ENCODE peak calls at places on chromosomes 5 and 9, in nine cellular contexts. J is activated T-cell treated with anti-CD3 and anti-CD28 coated beads, Interleukin-2, amount 50 U/mL, for 1 hour; P is renal cortical epithelial cell; F is left cardiac atrium; H is kidney; Z is ELR; V is lower leg skin; C is RKO; A is GM13976. B is an unnamed sample.

GRCh38 chr9:27398982-27399653 is 102.2 kb upstream of the EQTN start:
- DNase-seq in V (no peak), F (no peak), Z (no peak), J (no peak), C (no peak), P (no peak), A (no peak), H (no peak), B (no peak)

GRCh38 chr5:148455055-148455675 is 71.4 kb downstream of the FBXO38 start:
- DNase-seq in Z (peak), H (no peak), F (no peak), A (no peak), P (peak), V (no peak), C (peak), J (no peak), B (no peak)

GRCh38 chr5:119191944-119192343 is 121.1 kb downstream of the DMXL1 start:
- DNase-seq in F (no peak), H (no peak), Z (no peak), P (no peak), V (no peak), A (no peak), J (no peak), C (no peak), B (no peak)

GRCh38 chr5:8650197-8650596 is 781.2 kb downstream of the MTRR start:
- DNase-seq in J (no peak), C (no peak), H (no peak), V (no peak), Z (peak), P (peak), F (no peak), A (no peak), B (no peak)

GRCh38 chr9:89608646-89609335 is 4.0 kb downstream of the GADD45G start:
- DNase-seq in P (no peak), C (no peak), Z (no peak), A (no peak), F (no peak), J (no peak), V (no peak), H (no peak), B (no peak)

GRCh38 chr5:107248065-107248695 is 422.6 kb downstream of the EFNA5 start:
- DNase-seq in P (peak), F (peak), Z (peak), A (peak), V (peak), C (peak), H (no peak), J (no peak), B (peak)

GRCh38 chr5:133205649-133206048 is 153.8 kb downstream of the HSPA4 start:
- DNase-seq in C (no peak), J (no peak), A (no peak), P (no peak), H (no peak), V (no peak), Z (no peak), F (no peak), B (no peak)

GRCh38 chr5:146249801-146250200 is 46.4 kb downstream of the RBM27 start:
- DNase-seq in C (no peak), V (no peak), P (no peak), F (no peak), Z (no peak), A (no peak), J (no peak), H (no peak), B (no peak)

GRCh38 chr9:75866273-75866871 is 24.1 kb upstream of the PCSK5 start:
- DNase-seq in A (peak), J (no peak), V (no peak), H (no peak), C (peak), F (no peak), Z (peak), P (peak), B (no peak)

GRCh38 chr9:136093331-136093986 is 1.6 kb downstream of the NACC2 start:
- DNase-seq in C (peak), A (no peak), P (no peak), H (peak), Z (peak), V (no peak), J (no peak), F (peak), B (no peak)

GRCh38 chr9:136182850-136183422 is 22.0 kb downstream of the LHX3 start:
- DNase-seq in Z (no peak), C (no peak), F (no peak), H (no peak), P (no peak), A (no peak), J (no peak), V (no peak), B (no peak)

GRCh38 chr5:109713453-109713852 is 23.7 kb downstream of the MAN2A1 start:
- DNase-seq in F (no peak), C (no peak), A (no peak), J (no peak), P (no peak), H (no peak), Z (no peak), V (no peak), B (no peak)

GRCh38 chr5:68928617-68929302 is 165.1 kb upstream of the SLC30A5 start:
- DNase-seq in C (no peak), V (no peak), A (no peak), H (no peak), J (no peak), F (no peak), P (no peak), Z (no peak), B (no peak)

GRCh38 chr9:17578911-17579793 is at the start of gene SH3GL2:
- DNase-seq in A (peak), Z (peak), F (peak), J (no peak), H (peak), P (peak), C (no peak), V (no peak), B (no peak)

GRCh38 chr5:130975847-130976246 is 189.2 kb downstream of the HINT1 start:
- DNase-seq in F (no peak), P (no peak), J (no peak), V (no peak), C (no peak), A (no peak), Z (no peak), H (no peak), B (no peak)

GRCh38 chr9:79028101-79028500 is 543.7 kb upstream of the TLE4 start:
- DNase-seq in H (no peak), F (no peak), J (no peak), Z (peak), V (no peak), A (no peak), P (peak), C (no peak), B (no peak)

GRCh38 chr9:81318571-81318970 is 370.8 kb downstream of the TLE1 start:
- DNase-seq in J (no peak), A (no peak), V (no peak), F (no peak), C (no peak), H (no peak), P (peak), Z (peak), B (no peak)

GRCh38 chr5:82332064-82332855 is 54.1 kb upstream of the RPS23 start:
- DNase-seq in C (no peak), H (no peak), V (no peak), A (no peak), F (no peak), P (no peak), Z (no peak), J (no peak), B (no peak)

GRCh38 chr5:77129386-77129785 is 42.3 kb upstream of the ZBED3 start:
- DNase-seq in F (peak), V (no peak), J (no peak), C (peak), P (peak), Z (peak), A (no peak), H (no peak), B (no peak)

GRCh38 chr9:127180457-127181314 is 58.3 kb upstream of the ANGPTL2 start:
- DNase-seq in A (no peak), J (peak), C (no peak), H (peak), P (no peak), F (no peak), Z (no peak), V (peak), B (no peak)

B was measured in CD8-positive, alpha-beta memory T cell.